ENCODE peak calls at places on chromosomes 1 and 21, in four cellular contexts. One of them, this sample, is unnamed.

GRCh38 chr1:235919797-235920475 is 53.2 kb upstream of the LYST start:
- DNase-seq in uterus: no peak
- DNase-seq in heart left ventricle: no peak
- DNase-seq in left lung: no peak
- DNase-seq in this sample: no peak

GRCh38 chr1:17831619-17832018 is 76.5 kb downstream of the ACTL8 start:
- DNase-seq in uterus: no peak
- DNase-seq in heart left ventricle: peak; percentile 48
- DNase-seq in left lung: no peak
- DNase-seq in this sample: no peak

GRCh38 chr1:29984107-29984506 is 739.3 kb downstream of the MATN1 start:
- DNase-seq in uterus: no peak
- DNase-seq in heart left ventricle: no peak
- DNase-seq in left lung: no peak
- DNase-seq in this sample: no peak

GRCh38 chr1:55747285-55747890 is 532.2 kb upstream of the USP24 start:
- DNase-seq in uterus: peak; percentile 47
- DNase-seq in heart left ventricle: peak; percentile 36
- DNase-seq in left lung: no peak
- DNase-seq in this sample: no peak

GRCh38 chr1:214934035-214934434 is 148.5 kb upstream of the KCNK2 start:
- DNase-seq in uterus: no peak
- DNase-seq in heart left ventricle: no peak
- DNase-seq in left lung: no peak
- DNase-seq in this sample: no peak

GRCh38 chr1:247840819-247841218 is 877 bp downstream of the OR11L1 start:
- DNase-seq in uterus: no peak
- DNase-seq in heart left ventricle: no peak
- DNase-seq in left lung: no peak
- DNase-seq in this sample: no peak

GRCh38 chr21:33578959-33579542 is 9.4 kb downstream of the DONSON start:
- DNase-seq in uterus: no peak
- DNase-seq in heart left ventricle: no peak
- DNase-seq in left lung: no peak
- DNase-seq in this sample: no peak

GRCh38 chr1:7401814-7402547 is 369.1 kb upstream of the VAMP3 start:
- DNase-seq in uterus: no peak
- DNase-seq in heart left ventricle: no peak
- DNase-seq in left lung: no peak
- DNase-seq in this sample: no peak

GRCh38 chr21:40839551-40839950 is 7.4 kb downstream of the DSCAM start:
- DNase-seq in uterus: no peak
- DNase-seq in heart left ventricle: no peak
- DNase-seq in left lung: no peak
- DNase-seq in this sample: no peak

GRCh38 chr1:180248731-180249681 is 18.9 kb downstream of the LHX4 start:
- DNase-seq in uterus: no peak
- DNase-seq in heart left ventricle: no peak
- DNase-seq in left lung: no peak
- DNase-seq in this sample: no peak

GRCh38 chr1:71593523-71593922 is 512.7 kb upstream of the ZRANB2 start:
- DNase-seq in uterus: no peak
- DNase-seq in heart left ventricle: no peak
- DNase-seq in left lung: no peak
- DNase-seq in this sample: no peak

GRCh38 chr1:30756545-30757195 is 904 bp downstream of the LAPTM5 start:
- DNase-seq in uterus: no peak
- DNase-seq in heart left ventricle: peak; percentile 78
- DNase-seq in left lung: peak; percentile 93
- DNase-seq in this sample: peak; percentile 70

GRCh38 chr1:225653463-225654276 is 747 bp upstream of the ENAH start:
- DNase-seq in uterus: peak; percentile 79
- DNase-seq in heart left ventricle: peak; percentile 77
- DNase-seq in left lung: peak; percentile 85
- DNase-seq in this sample: no peak

DNA sequence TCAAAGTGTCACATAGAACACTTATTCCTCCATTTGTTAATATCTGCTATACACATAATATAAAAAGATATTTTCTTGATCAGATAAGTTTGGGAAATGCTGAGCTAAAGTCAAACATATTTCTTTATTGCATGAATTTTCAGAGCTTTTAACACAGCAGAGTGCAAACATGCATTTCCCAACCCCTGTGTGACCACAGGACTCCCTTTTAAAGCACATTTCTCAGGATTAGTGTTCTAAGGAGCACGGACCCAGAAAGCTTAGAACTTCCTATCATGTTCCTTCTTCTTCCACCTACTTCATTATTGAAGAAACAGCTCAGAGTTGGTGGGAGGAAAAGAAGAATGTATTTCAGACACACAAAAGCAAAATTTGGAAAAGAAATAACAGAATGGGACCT is 109.1 kb upstream of the CDC42BPA start:
- DNase-seq in uterus: no peak
- DNase-seq in heart left ventricle: no peak
- DNase-seq in left lung: no peak
- DNase-seq in this sample: no peak
- H3K4me3 ChIP-seq in uterus: no peak overlapping the region
- H3K4me3 ChIP-seq in heart left ventricle: no peak overlapping the region
- H3K4me3 ChIP-seq in left lung: no peak overlapping the region
- H3K4me3 ChIP-seq in this sample: no peak overlapping the region

DNA sequence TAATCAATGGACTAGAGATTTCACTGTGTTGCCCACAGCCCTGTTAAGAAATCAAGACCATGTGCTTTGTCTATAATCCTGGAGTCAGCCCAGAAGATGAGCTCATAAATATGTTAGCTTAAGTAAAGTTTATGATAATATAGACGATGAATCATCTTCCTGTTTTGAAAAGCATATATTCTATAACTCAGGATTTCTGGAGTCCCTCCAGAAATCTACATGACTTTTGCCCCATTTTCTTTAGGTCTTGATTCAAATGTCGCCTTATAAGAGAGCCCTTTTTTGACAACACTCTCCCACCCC is 351.2 kb downstream of the ST6GALNAC3 start:
- DNase-seq in uterus: no peak
- DNase-seq in heart left ventricle: no peak
- DNase-seq in left lung: no peak
- DNase-seq in this sample: no peak
- TF ChIP-seq CTCF in uterus: no peak
- TF ChIP-seq CTCF in heart left ventricle: no peak
- TF ChIP-seq CTCF in left lung: no peak
- TF ChIP-seq CTCF in this sample: no peak

GRCh38 chr1:28136636-28137613 is 39.6 kb downstream of the PTAFR start:
- DNase-seq in uterus: no peak
- DNase-seq in heart left ventricle: no peak
- DNase-seq in left lung: no peak
- DNase-seq in this sample: no peak

GRCh38 chr1:28132110-28132897 is 43.9 kb upstream of the EYA3 start:
- DNase-seq in uterus: no peak
- DNase-seq in heart left ventricle: no peak
- DNase-seq in left lung: no peak
- DNase-seq in this sample: no peak

GRCh38 chr1:28130901-28131300 is 42.5 kb upstream of the EYA3 start:
- DNase-seq in uterus: no peak
- DNase-seq in heart left ventricle: no peak
- DNase-seq in left lung: no peak
- DNase-seq in this sample: no peak

GRCh38 chr1:28135910-28136635 is 40.4 kb downstream of the PTAFR start:
- DNase-seq in uterus: no peak
- DNase-seq in heart left ventricle: no peak
- DNase-seq in left lung: no peak
- DNase-seq in this sample: no peak

GRCh38 chr1:28134651-28135207 is 41.8 kb downstream of the PTAFR start:
- DNase-seq in uterus: no peak
- DNase-seq in heart left ventricle: no peak
- DNase-seq in left lung: no peak
- DNase-seq in this sample: no peak
- H3K4me1 ChIP-seq in uterus: no peaks in the 10 kb centered on the region
- H3K4me1 ChIP-seq in heart left ventricle: no peaks in the 10 kb centered on the region
- H3K4me1 ChIP-seq in left lung: peaks cover 66% of the 10 kb centered on the region
- H3K4me1 ChIP-seq in this sample: no peaks in the 10 kb centered on the region

GRCh38 chr1:243628476-243628907 is 221.6 kb downstream of the AKT3 start:
- DNase-seq in uterus: no peak
- DNase-seq in heart left ventricle: no peak
- DNase-seq in left lung: no peak
- DNase-seq in this sample: no peak
- H3K4me3 ChIP-seq in uterus: no peak overlapping the region
- H3K4me3 ChIP-seq in heart left ventricle: no peak overlapping the region
- H3K4me3 ChIP-seq in left lung: no peak overlapping the region
- H3K4me3 ChIP-seq in this sample: no peak overlapping the region

GRCh38 chr1:219808790-219809189 is 119.6 kb downstream of the SLC30A10 start:
- DNase-seq in uterus: no peak
- DNase-seq in heart left ventricle: no peak
- DNase-seq in left lung: peak; percentile 51
- DNase-seq in this sample: no peak

GRCh38 chr1:219806642-219807041 is 121.7 kb downstream of the SLC30A10 start:
- DNase-seq in uterus: no peak
- DNase-seq in heart left ventricle: no peak
- DNase-seq in left lung: no peak
- DNase-seq in this sample: no peak

GRCh38 chr1:219801433-219801832 is 126.9 kb downstream of the SLC30A10 start:
- DNase-seq in uterus: no peak
- DNase-seq in heart left ventricle: no peak
- DNase-seq in left lung: no peak
- DNase-seq in this sample: no peak

GRCh38 chr1:219806020-219806419 is 122.3 kb downstream of the SLC30A10 start:
- DNase-seq in uterus: no peak
- DNase-seq in heart left ventricle: no peak
- DNase-seq in left lung: no peak
- DNase-seq in this sample: no peak

GRCh38 chr1:219805191-219805590 is 123.2 kb downstream of the SLC30A10 start:
- DNase-seq in uterus: no peak
- DNase-seq in heart left ventricle: no peak
- DNase-seq in left lung: no peak
- DNase-seq in this sample: no peak
- TF ChIP-seq CTCF in uterus: no peak
- TF ChIP-seq CTCF in heart left ventricle: peak; percentile 31
- TF ChIP-seq CTCF in left lung: no peak
- TF ChIP-seq CTCF in this sample: no peak

GRCh38 chr21:45594721-45595489 is 48.6 kb upstream of the PCBP3 start:
- DNase-seq in uterus: no peak
- DNase-seq in heart left ventricle: no peak
- DNase-seq in left lung: peak; percentile 71
- DNase-seq in this sample: no peak

GRCh38 chr21:45596704-45597318 is 46.7 kb upstream of the PCBP3 start:
- DNase-seq in uterus: peak; percentile 55
- DNase-seq in heart left ventricle: peak; percentile 66
- DNase-seq in left lung: peak; percentile 95
- DNase-seq in this sample: no peak

GRCh38 chr21:45593162-45594022 is 50.1 kb upstream of the PCBP3 start:
- DNase-seq in uterus: no peak
- DNase-seq in heart left ventricle: no peak
- DNase-seq in left lung: no peak
- DNase-seq in this sample: no peak

GRCh38 chr21:45598109-45598508 is 45.4 kb upstream of the PCBP3 start:
- DNase-seq in uterus: no peak
- DNase-seq in heart left ventricle: no peak
- DNase-seq in left lung: peak; percentile 54
- DNase-seq in this sample: no peak

GRCh38 chr21:45595574-45596295 is 47.8 kb upstream of the PCBP3 start:
- DNase-seq in uterus: no peak
- DNase-seq in heart left ventricle: no peak
- DNase-seq in left lung: peak; percentile 61
- DNase-seq in this sample: no peak
- H3K4me1 ChIP-seq in uterus: no peaks in the 10 kb centered on the region
- H3K4me1 ChIP-seq in heart left ventricle: no peaks in the 10 kb centered on the region
- H3K4me1 ChIP-seq in left lung: peaks cover 18% of the 10 kb centered on the region
- H3K4me1 ChIP-seq in this sample: no peaks in the 10 kb centered on the region

GRCh38 chr1:207825296-207825695 is 73.4 kb downstream of the CD46 start:
- DNase-seq in uterus: no peak
- DNase-seq in heart left ventricle: no peak
- DNase-seq in left lung: no peak
- DNase-seq in this sample: no peak
- H3K4me3 ChIP-seq in uterus: no peak overlapping the region
- H3K4me3 ChIP-seq in heart left ventricle: peak overlapping the region; percentile 34
- H3K4me3 ChIP-seq in left lung: no peak overlapping the region
- H3K4me3 ChIP-seq in this sample: no peak overlapping the region